ENCODE peak calls at places on chromosomes 2 and 18, in four cellular contexts. R, B, Y and D are unnamed samples.

GRCh38 chr2:202286595-202286994 is 21.0 kb downstream of the NOP58 start:
- DNase-seq in R (no peak), Y (no peak), B (no peak), D (no peak)

GRCh38 chr2:28662044-28662443 is 89.6 kb upstream of the PPP1CB start:
- DNase-seq in B (no peak), Y (peak), R (no peak), D (no peak)

GRCh38 chr18:73880387-73880786 is 267.2 kb downstream of the FBXO15 start:
- DNase-seq in B (no peak), R (no peak), Y (no peak), D (no peak)

GRCh38 chr2:159177957-159178356 is 108.5 kb downstream of the WDSUB1 start:
- DNase-seq in Y (no peak), B (no peak), R (no peak), D (no peak)

GRCh38 chr2:3838348-3838747 is 135.0 kb downstream of the DCDC2C start:
- DNase-seq in Y (no peak), R (no peak), B (no peak), D (no peak)

GRCh38 chr2:189217546-189217945 is 38.0 kb upstream of the COL5A2 start:
- DNase-seq in B (no peak), R (no peak), Y (no peak), D (no peak)

GRCh38 chr2:201250741-201251140 is 9.6 kb upstream of the CASP8 start:
- DNase-seq in Y (no peak), R (no peak), B (no peak), D (peak)

GRCh38 chr2:187580462-187581124 is 26.4 kb upstream of the TFPI start:
- DNase-seq in R (no peak), Y (no peak), B (peak), D (no peak)

GRCh38 chr2:173399229-173399628 is 44.6 kb downstream of the CDCA7 start:
- DNase-seq in R (no peak), Y (no peak), B (no peak), D (no peak)

GRCh38 chr2:10771786-10772185 is 40.8 kb downstream of the PDIA6 start:
- DNase-seq in B (no peak), Y (no peak), R (no peak), D (no peak)

GRCh38 chr18:48422947-48423378 is 13.8 kb upstream of the ZBTB7C start:
- DNase-seq in R (no peak), Y (no peak), B (no peak), D (no peak)

GRCh38 chr2:157725856-157726255 is 97.2 kb upstream of the ACVR1C start:
- DNase-seq in B (no peak), R (no peak), Y (no peak), D (no peak)

GRCh38 chr2:66301073-66301766 is 133.7 kb upstream of the MEIS1 start:
- DNase-seq in R (peak), Y (peak), B (no peak), D (no peak)

GRCh38 chr2:175282300-175282699 is 100.8 kb upstream of the ATP5MC3 start:
- DNase-seq in B (peak), R (no peak), Y (no peak), D (no peak)

GRCh38 chr18:32019251-32019943 is 772 bp downstream of the RNF125 start:
- DNase-seq in B (no peak), R (peak), Y (peak), D (no peak)

GRCh38 chr18:49833804-49834203 is 20.5 kb upstream of the ACAA2 start:
- DNase-seq in B (no peak), Y (no peak), R (no peak), D (no peak)

GRCh38 chr18:77071711-77072292 is 60.8 kb downstream of the MBP start:
- DNase-seq in Y (peak), R (peak), B (peak), D (no peak)

GRCh38 chr2:200453142-200453852 is 56.6 kb downstream of the KCTD18 start:
- DNase-seq in B (no peak), R (no peak), Y (no peak), D (no peak)

GRCh38 chr2:11914455-11914854 is 168.0 kb downstream of the LPIN1 start:
- DNase-seq in B (no peak), Y (no peak), R (no peak), D (no peak)

GRCh38 chr2:218448934-218449333 is 30.0 kb downstream of the VIL1 start:
- DNase-seq in B (no peak), Y (no peak), R (no peak), D (no peak)

GRCh38 chr2:3483227-3483985 is 35.9 kb downstream of the ADI1 start:
- DNase-seq in R (peak), B (no peak), Y (peak), D (no peak)

GRCh38 chr2:8500124-8501054 is 181.5 kb upstream of the ID2 start:
- DNase-seq in Y (peak), B (no peak), R (no peak), D (no peak)

GRCh38 chr2:43139996-43140621 is 86.3 kb downstream of the ZFP36L2 start:
- DNase-seq in Y (no peak), R (peak), B (no peak), D (no peak)

GRCh38 chr2:27729198-27729597 is 42.3 kb upstream of the MRPL33 start:
- DNase-seq in Y (no peak), R (no peak), B (no peak), D (no peak)

GRCh38 chr18:34153711-34154110 is 71.0 kb downstream of the NOL4 start:
- DNase-seq in Y (no peak), R (no peak), B (peak), D (no peak)

GRCh38 chr2:230795856-230796255 is 68.9 kb upstream of the ITM2C start:
- DNase-seq in Y (no peak), R (no peak), B (no peak), D (no peak)

GRCh38 chr2:105793230-105793975 is 48.7 kb downstream of the NCK2 start:
- DNase-seq in B (no peak), R (no peak), Y (no peak), D (no peak)

GRCh38 chr2:234828382-234829073 is 123.3 kb upstream of the SH3BP4 start:
- DNase-seq in Y (no peak), R (no peak), B (no peak), D (no peak)

GRCh38 chr2:174014699-174015070 is 49.5 kb upstream of the SP3 start:
- DNase-seq in R (no peak), Y (no peak), B (no peak), D (no peak)

GRCh38 chr18:24734058-24734457 is 273.6 kb downstream of the HRH4 start:
- DNase-seq in R (no peak), B (peak), Y (no peak), D (peak)

GRCh38 chr2:72719416-72719815 is 106.4 kb downstream of the EXOC6B start:
- DNase-seq in R (no peak), B (no peak), Y (no peak), D (no peak)

GRCh38 chr2:231162036-231162345 is 36.4 kb upstream of the ARMC9 start:
- DNase-seq in Y (no peak), B (no peak), R (no peak), D (no peak)

GRCh38 chr18:60883594-60883993 is 449.6 kb upstream of the CDH20 start:
- DNase-seq in B (no peak), Y (no peak), R (no peak), D (no peak)

GRCh38 chr18:1513519-1513918 is 608.8 kb downstream of the ADCYAP1 start:
- DNase-seq in Y (no peak), B (no peak), R (no peak), D (no peak)

GRCh38 chr2:236169151-236169721 is 1.1 kb upstream of the GBX2 start:
- DNase-seq in Y (no peak), B (no peak), R (no peak), D (no peak)

GRCh38 chr2:222878877-222879601 is 18.2 kb downstream of the ACSL3 start:
- DNase-seq in R (no peak), Y (no peak), B (no peak), D (no peak)

DNA sequence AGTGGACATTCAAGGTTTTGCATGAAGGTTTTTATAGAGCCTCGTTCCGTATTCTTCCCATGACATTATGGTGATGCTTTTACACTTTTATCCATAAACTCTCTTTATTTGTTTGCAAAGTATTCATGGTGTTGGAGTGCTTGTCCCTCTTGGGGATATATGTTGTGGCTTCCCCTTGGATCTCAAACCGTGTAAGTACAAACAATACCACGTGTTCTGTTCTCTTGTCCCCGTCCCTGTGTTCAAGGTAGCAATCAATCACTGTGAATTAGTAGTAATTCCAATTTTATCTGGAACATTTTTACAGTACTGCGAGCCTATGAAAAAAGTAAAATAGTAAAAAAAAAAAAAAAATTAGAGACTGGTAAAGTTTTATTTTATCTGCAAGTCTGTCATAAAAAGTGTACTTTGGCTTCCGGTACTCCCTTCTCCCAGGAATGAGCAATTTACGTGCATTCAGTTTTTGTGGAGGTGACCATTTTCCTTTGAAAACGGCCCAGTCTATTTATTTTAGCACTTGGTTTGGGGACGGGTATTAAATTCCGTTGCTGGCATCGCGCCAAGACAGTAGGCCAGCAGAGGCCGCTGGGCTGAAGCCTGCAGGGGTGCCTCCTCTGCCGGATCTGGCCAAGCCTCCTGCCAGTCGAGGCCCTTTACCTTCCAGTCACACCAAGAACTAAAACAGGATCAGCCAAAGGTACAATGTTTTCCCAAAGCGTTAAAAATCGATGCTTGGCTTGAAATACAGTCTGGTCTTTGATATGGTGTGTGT is 175.7 kb downstream of the SOCS6 start:
- DNase-seq in Y (peak), R (peak), B (no peak), D (no peak)
- H3K27ac ChIP-seq in Y (no peak), R (no peak), B (no peak), D (no peak)

GRCh38 chr2:127255146-127255545 is 35.0 kb upstream of the CYP27C1 start:
- DNase-seq in B (no peak), Y (no peak), R (no peak), D (no peak)
- H3K27ac ChIP-seq in B (no peak), Y (no peak), R (no peak), D (no peak)

GRCh38 chr2:85413592-85414421 is 3.6 kb upstream of the CAPG start:
- DNase-seq in B (no peak), Y (peak), R (no peak), D (no peak)
- H3K27ac ChIP-seq in B (no peak), Y (peak), R (no peak), D (peak)

GRCh38 chr2:152497481-152498052 is 162.6 kb downstream of the FMNL2 start:
- DNase-seq in Y (peak), B (no peak), R (no peak), D (no peak)

GRCh38 chr2:152499921-152500320 is 164.9 kb downstream of the FMNL2 start:
- DNase-seq in Y (no peak), R (no peak), B (no peak), D (no peak)

GRCh38 chr2:152499411-152499810 is 164.4 kb downstream of the FMNL2 start:
- DNase-seq in B (no peak), Y (no peak), R (no peak), D (no peak)

GRCh38 chr2:152500777-152501176 is 165.8 kb downstream of the FMNL2 start:
- DNase-seq in R (no peak), Y (peak), B (no peak), D (no peak)

DNA sequence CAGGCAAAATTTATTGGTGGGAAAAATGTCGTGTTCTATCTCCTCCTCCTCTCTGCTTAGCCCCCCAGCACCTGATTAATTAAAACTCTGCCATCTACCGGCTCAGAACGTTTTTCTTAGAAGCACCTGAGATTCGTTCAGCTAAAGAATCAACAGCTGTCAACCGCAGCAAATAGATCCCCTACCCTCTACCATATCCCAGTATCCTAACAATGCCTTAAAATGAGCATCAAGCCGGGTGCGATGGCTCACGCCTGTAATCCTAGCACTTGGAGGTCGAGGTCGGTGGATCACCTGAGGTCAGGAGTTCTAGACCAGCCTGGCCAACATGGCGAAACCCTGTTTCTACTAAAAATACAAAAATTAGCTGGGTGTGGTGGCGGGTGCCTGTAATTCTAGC is 165.4 kb downstream of the FMNL2 start:
- DNase-seq in R (no peak), B (no peak), Y (no peak), D (no peak)
- H3K27ac ChIP-seq in R (peak), B (no peak), Y (peak), D (peak)